ENCODE peak calls at places on chromosomes 16 and 17, in six cellular contexts. Z is upper lobe of left lung, I is suprapubic skin, J is prostate gland, M is stomach, K is sigmoid colon. U is an unnamed sample.

GRCh38 chr17:51319186-51319585 is 58.8 kb downstream of the UTP18 start:
- DNase-seq in Z (no peak), I (no peak), J (no peak), M (no peak), K (no peak), U (no peak)

GRCh38 chr16:50244504-50245416 is 21.6 kb upstream of the ADCY7 start:
- DNase-seq in Z (peak), I (peak), J (no peak), M (no peak), K (no peak), U (no peak)

GRCh38 chr17:57986841-57987581 is 1.0 kb downstream of the VEZF1 start:
- DNase-seq in Z (peak), I (no peak), J (peak), M (peak), K (peak), U (no peak)

GRCh38 chr17:52546990-52547389 is 388.5 kb upstream of the CA10 start:
- DNase-seq in Z (no peak), I (no peak), J (no peak), M (no peak), K (no peak), U (no peak)

GRCh38 chr16:23158114-23158513 is 8.9 kb upstream of the USP31 start:
- DNase-seq in Z (no peak), I (no peak), J (no peak), M (no peak), K (no peak), U (no peak)

GRCh38 chr17:53061446-53061845 is 761.3 kb upstream of the KIF2B start:
- DNase-seq in Z (no peak), I (no peak), J (no peak), M (no peak), K (no peak), U (no peak)

GRCh38 chr17:36593651-36594316 is 2.1 kb downstream of the DHRS11 start:
- DNase-seq in Z (no peak), I (no peak), J (no peak), M (no peak), K (no peak), U (no peak)

GRCh38 chr16:15708096-15708495 is 58.1 kb downstream of the NDE1 start:
- DNase-seq in Z (no peak), I (no peak), J (no peak), M (no peak), K (no peak), U (no peak)

GRCh38 chr17:59829217-59830006 is 63.3 kb downstream of the TUBD1 start:
- DNase-seq in Z (no peak), I (no peak), J (no peak), M (no peak), K (no peak), U (no peak)

GRCh38 chr17:1773755-1774181 is 11.9 kb downstream of the SERPINF1 start:
- DNase-seq in Z (no peak), I (no peak), J (no peak), M (no peak), K (no peak), U (no peak)

GRCh38 chr17:48636177-48637018 is 10.2 kb upstream of the HOXB9 start:
- DNase-seq in Z (peak), I (peak), J (no peak), M (peak), K (peak), U (no peak)

GRCh38 chr16:56617212-56618085 is 8.1 kb upstream of the MT1E start:
- DNase-seq in Z (peak), I (no peak), J (peak), M (peak), K (peak), U (no peak)

GRCh38 chr17:65155622-65156021 is 18.5 kb downstream of the RGS9 start:
- DNase-seq in Z (no peak), I (no peak), J (no peak), M (no peak), K (no peak), U (no peak)

GRCh38 chr16:9337262-9338032 is 246.0 kb downstream of the HAPSTR1 start:
- DNase-seq in Z (no peak), I (no peak), J (no peak), M (no peak), K (no peak), U (no peak)

GRCh38 chr16:73054732-73055481 is 7.0 kb upstream of the ZFHX3 start:
- DNase-seq in Z (no peak), I (no peak), J (no peak), M (no peak), K (peak), U (no peak)

GRCh38 chr17:17514361-17514992 is 18.3 kb upstream of the RASD1 start:
- DNase-seq in Z (no peak), I (no peak), J (no peak), M (no peak), K (no peak), U (no peak)

GRCh38 chr17:41486809-41487530 is 2.7 kb downstream of the KRT36 start:
- DNase-seq in Z (peak), I (no peak), J (no peak), M (peak), K (no peak), U (no peak)

GRCh38 chr16:68397710-68398171 is 50.6 kb downstream of the SMPD3 start:
- DNase-seq in Z (no peak), I (no peak), J (no peak), M (no peak), K (no peak), U (no peak)

GRCh38 chr17:50365165-50365564 is 7.8 kb downstream of the MRPL27 start:
- DNase-seq in Z (no peak), I (peak), J (no peak), M (no peak), K (peak), U (no peak)

GRCh38 chr16:54873081-54873480 is 57.6 kb upstream of the IRX5 start:
- DNase-seq in Z (no peak), I (no peak), J (no peak), M (no peak), K (no peak), U (no peak)

GRCh38 chr17:43169561-43170139 is 1.4 kb upstream of the NBR1 start:
- DNase-seq in Z (peak), I (peak), J (peak), M (peak), K (peak), U (peak)

GRCh38 chr16:74902161-74902560 is 82.8 kb downstream of the WDR59 start:
- DNase-seq in Z (no peak), I (no peak), J (no peak), M (no peak), K (no peak), U (no peak)

GRCh38 chr17:39400547-39401411 is 647 bp downstream of the FBXL20 start:
- DNase-seq in Z (no peak), I (peak), J (no peak), M (peak), K (peak), U (no peak)

GRCh38 chr16:28258571-28258970 is 33.8 kb upstream of the SBK1 start:
- DNase-seq in Z (peak), I (no peak), J (no peak), M (peak), K (no peak), U (no peak)

GRCh38 chr17:28552201-28552999 is at the start of gene UNC119:
- DNase-seq in Z (peak), I (peak), J (peak), M (peak), K (peak), U (no peak)

GRCh38 chr17:50635720-50636144 is 1.1 kb downstream of the ABCC3 start:
- DNase-seq in Z (no peak), I (no peak), J (no peak), M (no peak), K (no peak), U (no peak)

GRCh38 chr17:8430966-8431365 is 4.7 kb upstream of the NDEL1 start:
- DNase-seq in Z (no peak), I (peak), J (no peak), M (no peak), K (peak), U (no peak)

GRCh38 chr17:57045868-57046671 is 39.0 kb upstream of the AKAP1 start:
- DNase-seq in Z (peak), I (peak), J (no peak), M (peak), K (peak), U (no peak)

GRCh38 chr17:63819131-63819530 is 8.1 kb upstream of the PSMC5 start:
- DNase-seq in Z (no peak), I (no peak), J (no peak), M (no peak), K (no peak), U (no peak)

GRCh38 chr17:69179227-69179952 is 37.7 kb upstream of the ABCA6 start:
- DNase-seq in Z (no peak), I (no peak), J (no peak), M (peak), K (no peak), U (no peak)

GRCh38 chr16:85902366-85903155 is 3.6 kb downstream of the IRF8 start:
- DNase-seq in Z (no peak), I (no peak), J (no peak), M (peak), K (no peak), U (no peak)

GRCh38 chr16:81650982-81651562 is 128.0 kb upstream of the PLCG2 start:
- DNase-seq in Z (peak), I (no peak), J (peak), M (peak), K (peak), U (no peak)

GRCh38 chr17:57707892-57708291 is 37.2 kb downstream of the CCDC182 start:
- DNase-seq in Z (no peak), I (no peak), J (no peak), M (no peak), K (no peak), U (peak)

GRCh38 chr17:30551666-30552339 is 74.6 kb downstream of the GOSR1 start:
- DNase-seq in Z (no peak), I (no peak), J (no peak), M (peak), K (no peak), U (no peak)

GRCh38 chr16:4021916-4022315 is 94.3 kb downstream of the ADCY9 start:
- DNase-seq in Z (no peak), I (no peak), J (no peak), M (no peak), K (no peak), U (no peak)

GRCh38 chr17:28646039-28646754 is 1.2 kb upstream of the BLTP2 start:
- DNase-seq in Z (no peak), I (peak), J (no peak), M (no peak), K (no peak), U (no peak)

GRCh38 chr17:47789611-47790520 is 31.7 kb downstream of the OSBPL7 start:
- DNase-seq in Z (peak), I (no peak), J (no peak), M (peak), K (no peak), U (no peak)

GRCh38 chr17:37667039-37667438 is 23.8 kb upstream of the DDX52 start:
- DNase-seq in Z (no peak), I (no peak), J (no peak), M (no peak), K (no peak), U (no peak)

DNA sequence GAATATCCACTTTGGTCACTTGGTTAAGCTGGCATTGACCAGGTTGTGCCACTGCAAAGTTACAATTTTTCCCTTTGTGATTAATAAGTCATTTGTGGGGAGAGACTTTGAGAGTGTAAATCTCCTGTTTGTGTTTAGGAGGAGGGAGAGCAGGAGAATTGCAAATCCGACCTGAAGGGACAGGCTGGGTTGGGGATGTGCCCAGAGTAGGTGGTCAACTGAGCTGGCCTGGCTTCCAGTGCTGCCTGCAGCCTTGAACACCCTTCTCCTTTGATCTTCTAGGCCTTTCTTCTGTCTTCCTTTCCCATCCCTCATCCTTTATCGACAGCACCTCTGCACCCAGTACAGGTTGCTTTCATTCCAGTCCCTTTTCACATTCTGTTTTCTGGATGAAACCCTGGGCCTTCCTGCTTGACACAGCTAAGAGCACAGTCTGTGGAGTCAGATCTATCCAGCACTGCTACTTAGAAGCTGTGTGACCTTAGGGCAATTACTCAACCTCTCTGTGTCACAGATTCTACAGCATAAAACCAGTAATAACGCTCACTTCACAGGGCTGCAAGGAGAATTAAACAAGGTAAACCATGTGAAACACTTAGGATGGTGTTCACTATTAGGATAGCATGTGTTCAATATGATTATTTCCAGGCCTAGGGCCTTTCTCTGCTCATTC is 969 bp upstream of the CSNK2A2 start:
- DNase-seq in Z (no peak), I (no peak), J (no peak), M (no peak), K (no peak), U (no peak)
- H3K4me3 ChIP-seq in Z (no peak), I (no peak), J (peak), M (no peak), K (no peak), U (no peak)

DNA sequence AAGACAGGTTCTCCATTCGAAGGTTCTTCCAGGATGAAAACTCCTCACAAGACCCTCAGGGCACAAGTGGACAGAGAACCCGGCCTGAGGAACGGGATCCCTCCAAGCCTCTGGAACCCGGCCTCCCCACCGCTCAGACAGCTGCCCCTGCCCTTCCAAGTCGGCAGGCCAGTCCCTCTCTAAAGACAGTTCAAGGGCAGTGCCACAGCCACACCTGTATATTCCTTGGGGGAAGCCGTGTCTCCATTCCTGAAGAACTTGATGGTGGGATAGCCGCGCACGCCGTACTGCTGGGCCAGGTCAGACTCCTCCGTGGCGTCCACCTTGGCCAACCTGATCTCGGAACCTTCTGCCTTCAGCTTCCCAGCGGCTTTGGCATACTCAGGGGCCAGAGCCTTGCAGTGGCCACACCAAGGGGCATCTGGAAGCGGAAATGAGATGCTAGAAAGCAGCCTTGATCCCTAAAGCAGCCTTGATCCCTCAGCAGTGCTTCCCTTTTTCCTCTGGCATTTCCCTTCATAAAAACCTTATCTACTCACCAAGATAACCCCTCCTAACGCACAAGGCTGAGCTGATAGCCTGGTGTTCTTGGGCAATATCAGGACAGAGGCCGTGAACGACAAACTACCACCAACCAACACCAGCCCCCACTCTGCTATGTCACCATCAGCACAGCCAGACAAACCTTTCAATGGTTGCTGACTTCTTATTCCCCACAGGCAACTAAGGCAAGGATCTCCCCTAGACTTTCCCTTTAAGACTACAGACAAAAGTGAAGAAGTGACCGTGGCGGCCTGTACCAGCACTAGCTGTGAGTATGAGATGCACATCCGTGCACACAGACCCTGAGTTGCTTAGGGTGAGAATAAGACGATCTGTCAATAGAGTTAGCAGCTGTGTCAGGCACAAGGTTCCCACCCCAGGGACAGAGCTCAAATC is 1.1 kb downstream of the P4HB start:
- DNase-seq in Z (no peak), I (no peak), J (no peak), M (no peak), K (no peak), U (no peak)
- TF ChIP-seq POLR2A in Z (no peak), I (no peak), J (no peak), M (no peak), K (no peak), U (no peak)

GRCh38 chr16:70377782-70378181 is 31.1 kb downstream of the DDX19A start:
- DNase-seq in Z (no peak), I (no peak), J (no peak), M (no peak), K (no peak), U (no peak)

GRCh38 chr16:70380919-70381603 is 34.4 kb downstream of the DDX19A start:
- DNase-seq in Z (peak), I (peak), J (peak), M (peak), K (peak), U (no peak)

GRCh38 chr16:70381604-70382342 is 35.1 kb downstream of the DDX19A start:
- DNase-seq in Z (no peak), I (no peak), J (no peak), M (no peak), K (no peak), U (no peak)

GRCh38 chr16:70378869-70379493 is 32.3 kb downstream of the DDX19A start:
- DNase-seq in Z (no peak), I (no peak), J (no peak), M (no peak), K (no peak), U (no peak)

GRCh38 chr16:70380205-70380918 is 33.7 kb downstream of the DDX19A start:
- DNase-seq in Z (peak), I (peak), J (peak), M (peak), K (peak), U (no peak)
- TF ChIP-seq POLR2AphosphoS5 in Z (no peak), I (no peak), J (no peak), M (no peak), K (no peak), U (no peak)

GRCh38 chr16:87248704-87249103 is 68.5 kb downstream of the C16orf95 start:
- DNase-seq in Z (no peak), I (no peak), J (no peak), M (no peak), K (no peak), U (no peak)

GRCh38 chr16:87244646-87245197 is 72.5 kb downstream of the C16orf95 start:
- DNase-seq in Z (no peak), I (no peak), J (no peak), M (peak), K (no peak), U (no peak)

GRCh38 chr16:87243383-87243964 is 73.7 kb downstream of the C16orf95 start:
- DNase-seq in Z (no peak), I (no peak), J (no peak), M (no peak), K (no peak), U (no peak)

GRCh38 chr16:87249425-87249824 is 67.8 kb downstream of the C16orf95 start:
- DNase-seq in Z (no peak), I (no peak), J (no peak), M (peak), K (no peak), U (no peak)

GRCh38 chr16:87246269-87247065 is 70.7 kb downstream of the C16orf95 start:
- DNase-seq in Z (no peak), I (no peak), J (no peak), M (peak), K (no peak), U (no peak)
- H3K4me3 ChIP-seq in Z (no peak), I (no peak), J (no peak), M (no peak), K (no peak), U (no peak)

U was measured in vagina.